ENCODE peak calls at places on chromosomes 2 and 18, in four cellular contexts. E is cerebellum, W is B cell, L is RPMI7951. F is an unnamed sample.

GRCh38 chr18:51070545-51070944 is 40.5 kb downstream of the SMAD4 start:
- DNase-seq in E (no peak), W (no peak), L (peak; percentile 66), F (peak; percentile 54)

GRCh38 chr2:98736464-98736889 is 5.5 kb upstream of the MGAT4A start:
- DNase-seq in E (no peak), W (no peak), L (peak; percentile 10), F (no peak)

GRCh38 chr18:79507546-79508480 is 112.1 kb downstream of the NFATC1 start:
- DNase-seq in E (peak; percentile 20), W (peak; percentile 61), L (no peak), F (peak; percentile 70)

GRCh38 chr2:67462741-67463496 is 65.8 kb downstream of the ETAA1 start:
- DNase-seq in E (no peak), W (no peak), L (no peak), F (no peak)

GRCh38 chr18:24734058-24734457 is 273.6 kb downstream of the HRH4 start:
- DNase-seq in E (peak; percentile 75), W (no peak), L (no peak), F (no peak)

GRCh38 chr2:224801360-224801759 is 85.2 kb upstream of the CCDC195 start:
- DNase-seq in E (no peak), W (no peak), L (no peak), F (no peak)

GRCh38 chr2:65136253-65136652 is 6.3 kb upstream of the RAB1A start:
- DNase-seq in E (no peak), W (no peak), L (no peak), F (no peak)

GRCh38 chr18:27844416-27844792 is 332.5 kb downstream of the CDH2 start:
- DNase-seq in E (no peak), W (no peak), L (peak; percentile 75), F (no peak)

GRCh38 chr2:240149943-240150784 is 9.7 kb upstream of the OTOS start:
- DNase-seq in E (peak; percentile 80), W (peak; percentile 42), L (no peak), F (peak; percentile 86)

GRCh38 chr2:238717084-238717483 is 130.8 kb upstream of the TWIST2 start:
- DNase-seq in E (no peak), W (no peak), L (no peak), F (no peak)

GRCh38 chr18:26290388-26290787 is 64.1 kb downstream of the TAF4B start:
- DNase-seq in E (no peak), W (no peak), L (no peak), F (no peak)

GRCh38 chr2:164898475-164898874 is 56.9 kb downstream of the SLC38A11 start:
- DNase-seq in E (no peak), W (no peak), L (peak; percentile 66), F (no peak)

GRCh38 chr18:36155960-36156757 is 26.5 kb downstream of the ELP2 start:
- DNase-seq in E (no peak), W (no peak), L (no peak), F (no peak)

GRCh38 chr2:72561621-72562318 is 264.1 kb downstream of the EXOC6B start:
- DNase-seq in E (no peak), W (no peak), L (peak; percentile 39), F (peak; percentile 43)

GRCh38 chr2:96733931-96734330 is 5.9 kb downstream of the LMAN2L start:
- DNase-seq in E (no peak), W (no peak), L (no peak), F (no peak)

GRCh38 chr2:9146656-9147055 is 60.0 kb upstream of the ASAP2 start:
- DNase-seq in E (no peak), W (no peak), L (no peak), F (no peak)